ENCODE peak calls at places on chromosomes 2 and 18, in eight cellular contexts. One of them, this sample, is unnamed.

GRCh38 chr2:133362061-133362476 is 206.2 kb downstream of the NCKAP5 start:
- DNase-seq in chondrocyte: no peak
- DNase-seq in ureter: no peak
- DNase-seq in fibroblast of the aortic adventitia: peak
- DNase-seq in effector memory CD4-positive, alpha-beta T cell: no peak
- DNase-seq in psoas muscle: no peak
- DNase-seq in RPMI7951: peak
- DNase-seq in fibroblast of lung: peak
- DNase-seq in this sample: no peak

GRCh38 chr18:22325396-22325795 is 92.3 kb downstream of the CTAGE1 start:
- DNase-seq in chondrocyte: no peak
- DNase-seq in ureter: no peak
- DNase-seq in fibroblast of the aortic adventitia: no peak
- DNase-seq in effector memory CD4-positive, alpha-beta T cell: no peak
- DNase-seq in psoas muscle: no peak
- DNase-seq in RPMI7951: no peak
- DNase-seq in fibroblast of lung: no peak
- DNase-seq in this sample: no peak

GRCh38 chr2:119190321-119190720 is 31.8 kb upstream of the C1QL2 start:
- DNase-seq in chondrocyte: no peak
- DNase-seq in ureter: no peak
- DNase-seq in fibroblast of the aortic adventitia: no peak
- DNase-seq in effector memory CD4-positive, alpha-beta T cell: no peak
- DNase-seq in psoas muscle: no peak
- DNase-seq in RPMI7951: no peak
- DNase-seq in fibroblast of lung: no peak
- DNase-seq in this sample: no peak

GRCh38 chr18:78915446-78916008 is 64.1 kb upstream of the SALL3 start:
- DNase-seq in chondrocyte: peak
- DNase-seq in ureter: no peak
- DNase-seq in fibroblast of the aortic adventitia: no peak
- DNase-seq in effector memory CD4-positive, alpha-beta T cell: no peak
- DNase-seq in psoas muscle: no peak
- DNase-seq in RPMI7951: no peak
- DNase-seq in fibroblast of lung: no peak
- DNase-seq in this sample: no peak

GRCh38 chr2:170843656-170844055 is 27.0 kb downstream of the GAD1 start:
- DNase-seq in chondrocyte: no peak
- DNase-seq in ureter: no peak
- DNase-seq in fibroblast of the aortic adventitia: peak
- DNase-seq in effector memory CD4-positive, alpha-beta T cell: no peak
- DNase-seq in psoas muscle: no peak
- DNase-seq in RPMI7951: peak
- DNase-seq in fibroblast of lung: peak
- DNase-seq in this sample: no peak

GRCh38 chr18:62954341-62954740 is 239.0 kb downstream of the PHLPP1 start:
- DNase-seq in chondrocyte: no peak
- DNase-seq in ureter: no peak
- DNase-seq in fibroblast of the aortic adventitia: peak
- DNase-seq in effector memory CD4-positive, alpha-beta T cell: no peak
- DNase-seq in psoas muscle: no peak
- DNase-seq in RPMI7951: no peak
- DNase-seq in fibroblast of lung: peak
- DNase-seq in this sample: no peak

GRCh38 chr2:127134833-127135830 is 28.2 kb upstream of the BIN1 start:
- DNase-seq in chondrocyte: no peak
- DNase-seq in ureter: no peak
- DNase-seq in fibroblast of the aortic adventitia: no peak
- DNase-seq in effector memory CD4-positive, alpha-beta T cell: no peak
- DNase-seq in psoas muscle: no peak
- DNase-seq in RPMI7951: no peak
- DNase-seq in fibroblast of lung: no peak
- DNase-seq in this sample: no peak

GRCh38 chr18:70446063-70446462 is 157.2 kb downstream of the SOCS6 start:
- DNase-seq in chondrocyte: no peak
- DNase-seq in ureter: no peak
- DNase-seq in fibroblast of the aortic adventitia: no peak
- DNase-seq in effector memory CD4-positive, alpha-beta T cell: no peak
- DNase-seq in psoas muscle: no peak
- DNase-seq in RPMI7951: no peak
- DNase-seq in fibroblast of lung: no peak
- DNase-seq in this sample: no peak

GRCh38 chr2:56743807-56744206 is 560.0 kb downstream of the CCDC85A start:
- DNase-seq in chondrocyte: no peak
- DNase-seq in ureter: no peak
- DNase-seq in fibroblast of the aortic adventitia: no peak
- DNase-seq in effector memory CD4-positive, alpha-beta T cell: no peak
- DNase-seq in psoas muscle: no peak
- DNase-seq in RPMI7951: no peak
- DNase-seq in fibroblast of lung: no peak
- DNase-seq in this sample: no peak

GRCh38 chr2:207066784-207067460 is 98.8 kb downstream of the KLF7 start:
- DNase-seq in chondrocyte: no peak
- DNase-seq in ureter: no peak
- DNase-seq in fibroblast of the aortic adventitia: no peak
- DNase-seq in effector memory CD4-positive, alpha-beta T cell: no peak
- DNase-seq in psoas muscle: no peak
- DNase-seq in RPMI7951: peak
- DNase-seq in fibroblast of lung: peak
- DNase-seq in this sample: no peak

GRCh38 chr18:29007986-29008654 is 831.2 kb upstream of the CDH2 start:
- DNase-seq in chondrocyte: no peak
- DNase-seq in ureter: no peak
- DNase-seq in fibroblast of the aortic adventitia: no peak
- DNase-seq in effector memory CD4-positive, alpha-beta T cell: no peak
- DNase-seq in psoas muscle: no peak
- DNase-seq in RPMI7951: no peak
- DNase-seq in fibroblast of lung: no peak
- DNase-seq in this sample: no peak

GRCh38 chr2:1295740-1296139 is 117.5 kb upstream of the TPO start:
- DNase-seq in chondrocyte: no peak
- DNase-seq in ureter: no peak
- DNase-seq in fibroblast of the aortic adventitia: no peak
- DNase-seq in effector memory CD4-positive, alpha-beta T cell: no peak
- DNase-seq in psoas muscle: no peak
- DNase-seq in RPMI7951: no peak
- DNase-seq in fibroblast of lung: no peak
- DNase-seq in this sample: no peak

GRCh38 chr2:24124003-24124585 is 825 bp downstream of the FAM228B start:
- DNase-seq in chondrocyte: no peak
- DNase-seq in ureter: no peak
- DNase-seq in fibroblast of the aortic adventitia: peak
- DNase-seq in effector memory CD4-positive, alpha-beta T cell: no peak
- DNase-seq in psoas muscle: no peak
- DNase-seq in RPMI7951: no peak
- DNase-seq in fibroblast of lung: peak
- DNase-seq in this sample: no peak

GRCh38 chr18:34990571-34990970 is 50.6 kb upstream of the MAPRE2 start:
- DNase-seq in chondrocyte: no peak
- DNase-seq in ureter: no peak
- DNase-seq in fibroblast of the aortic adventitia: peak
- DNase-seq in effector memory CD4-positive, alpha-beta T cell: no peak
- DNase-seq in psoas muscle: no peak
- DNase-seq in RPMI7951: peak
- DNase-seq in fibroblast of lung: peak
- DNase-seq in this sample: no peak

GRCh38 chr18:8771930-8772329 is 66.6 kb downstream of the MTCL1 start:
- DNase-seq in chondrocyte: no peak
- DNase-seq in ureter: no peak
- DNase-seq in fibroblast of the aortic adventitia: peak
- DNase-seq in effector memory CD4-positive, alpha-beta T cell: no peak
- DNase-seq in psoas muscle: peak
- DNase-seq in RPMI7951: peak
- DNase-seq in fibroblast of lung: peak
- DNase-seq in this sample: no peak

GRCh38 chr2:232624554-232624842 is 8.9 kb upstream of the EFHD1 start:
- DNase-seq in chondrocyte: no peak
- DNase-seq in ureter: no peak
- DNase-seq in fibroblast of the aortic adventitia: no peak
- DNase-seq in effector memory CD4-positive, alpha-beta T cell: no peak
- DNase-seq in psoas muscle: no peak
- DNase-seq in RPMI7951: peak
- DNase-seq in fibroblast of lung: no peak
- DNase-seq in this sample: no peak

GRCh38 chr2:67514515-67514914 is 117.4 kb downstream of the ETAA1 start:
- DNase-seq in chondrocyte: no peak
- DNase-seq in ureter: no peak
- DNase-seq in fibroblast of the aortic adventitia: peak
- DNase-seq in effector memory CD4-positive, alpha-beta T cell: no peak
- DNase-seq in psoas muscle: no peak
- DNase-seq in RPMI7951: peak
- DNase-seq in fibroblast of lung: peak
- DNase-seq in this sample: no peak

GRCh38 chr18:51029694-51030536 is at the start of gene SMAD4:
- DNase-seq in chondrocyte: peak
- DNase-seq in ureter: peak
- DNase-seq in fibroblast of the aortic adventitia: peak
- DNase-seq in effector memory CD4-positive, alpha-beta T cell: peak
- DNase-seq in psoas muscle: peak
- DNase-seq in RPMI7951: peak
- DNase-seq in fibroblast of lung: peak
- DNase-seq in this sample: peak

GRCh38 chr18:48728204-48728833 is 189.5 kb downstream of the CTIF start:
- DNase-seq in chondrocyte: no peak
- DNase-seq in ureter: no peak
- DNase-seq in fibroblast of the aortic adventitia: peak
- DNase-seq in effector memory CD4-positive, alpha-beta T cell: no peak
- DNase-seq in psoas muscle: peak
- DNase-seq in RPMI7951: peak
- DNase-seq in fibroblast of lung: peak
- DNase-seq in this sample: no peak

GRCh38 chr2:24399434-24400206 is 39.3 kb upstream of the ITSN2 start:
- DNase-seq in chondrocyte: no peak
- DNase-seq in ureter: no peak
- DNase-seq in fibroblast of the aortic adventitia: peak
- DNase-seq in effector memory CD4-positive, alpha-beta T cell: no peak
- DNase-seq in psoas muscle: no peak
- DNase-seq in RPMI7951: peak
- DNase-seq in fibroblast of lung: no peak
- DNase-seq in this sample: no peak

GRCh38 chr18:57004366-57005121 is 142.3 kb upstream of the BOD1L2 start:
- DNase-seq in chondrocyte: no peak
- DNase-seq in ureter: no peak
- DNase-seq in fibroblast of the aortic adventitia: peak
- DNase-seq in effector memory CD4-positive, alpha-beta T cell: no peak
- DNase-seq in psoas muscle: no peak
- DNase-seq in RPMI7951: peak
- DNase-seq in fibroblast of lung: peak
- DNase-seq in this sample: no peak

GRCh38 chr2:102951249-102951648 is 189.4 kb downstream of the TMEM182 start:
- DNase-seq in chondrocyte: no peak
- DNase-seq in ureter: no peak
- DNase-seq in fibroblast of the aortic adventitia: no peak
- DNase-seq in effector memory CD4-positive, alpha-beta T cell: no peak
- DNase-seq in psoas muscle: no peak
- DNase-seq in RPMI7951: no peak
- DNase-seq in fibroblast of lung: no peak
- DNase-seq in this sample: no peak

GRCh38 chr2:44740678-44741077 is 200.8 kb upstream of the SIX3 start:
- DNase-seq in chondrocyte: no peak
- DNase-seq in ureter: no peak
- DNase-seq in fibroblast of the aortic adventitia: peak
- DNase-seq in effector memory CD4-positive, alpha-beta T cell: no peak
- DNase-seq in psoas muscle: no peak
- DNase-seq in RPMI7951: peak
- DNase-seq in fibroblast of lung: peak
- DNase-seq in this sample: peak

GRCh38 chr2:225008935-225009334 is 33.3 kb downstream of the DOCK10 start:
- DNase-seq in chondrocyte: no peak
- DNase-seq in ureter: no peak
- DNase-seq in fibroblast of the aortic adventitia: no peak
- DNase-seq in effector memory CD4-positive, alpha-beta T cell: no peak
- DNase-seq in psoas muscle: no peak
- DNase-seq in RPMI7951: peak
- DNase-seq in fibroblast of lung: no peak
- DNase-seq in this sample: peak

GRCh38 chr2:134716716-134717585 is 1.8 kb downstream of the TMEM163 start:
- DNase-seq in chondrocyte: no peak
- DNase-seq in ureter: no peak
- DNase-seq in fibroblast of the aortic adventitia: no peak
- DNase-seq in effector memory CD4-positive, alpha-beta T cell: no peak
- DNase-seq in psoas muscle: no peak
- DNase-seq in RPMI7951: no peak
- DNase-seq in fibroblast of lung: no peak
- DNase-seq in this sample: no peak

GRCh38 chr18:47682876-47683275 is 247.6 kb downstream of the SMAD2 start:
- DNase-seq in chondrocyte: no peak
- DNase-seq in ureter: no peak
- DNase-seq in fibroblast of the aortic adventitia: no peak
- DNase-seq in effector memory CD4-positive, alpha-beta T cell: no peak
- DNase-seq in psoas muscle: no peak
- DNase-seq in RPMI7951: no peak
- DNase-seq in fibroblast of lung: no peak
- DNase-seq in this sample: no peak

GRCh38 chr2:237859533-237860272 is at the start of gene RAMP1:
- DNase-seq in chondrocyte: no peak
- DNase-seq in ureter: no peak
- DNase-seq in fibroblast of the aortic adventitia: no peak
- DNase-seq in effector memory CD4-positive, alpha-beta T cell: no peak
- DNase-seq in psoas muscle: peak
- DNase-seq in RPMI7951: peak
- DNase-seq in fibroblast of lung: peak
- DNase-seq in this sample: no peak

GRCh38 chr2:128276878-128277675 is 41.6 kb downstream of the HS6ST1 start:
- DNase-seq in chondrocyte: peak
- DNase-seq in ureter: no peak
- DNase-seq in fibroblast of the aortic adventitia: no peak
- DNase-seq in effector memory CD4-positive, alpha-beta T cell: no peak
- DNase-seq in psoas muscle: no peak
- DNase-seq in RPMI7951: no peak
- DNase-seq in fibroblast of lung: peak
- DNase-seq in this sample: no peak

GRCh38 chr2:47904903-47905453 is 1.3 kb downstream of the FBXO11 start:
- DNase-seq in chondrocyte: no peak
- DNase-seq in ureter: peak
- DNase-seq in fibroblast of the aortic adventitia: no peak
- DNase-seq in effector memory CD4-positive, alpha-beta T cell: peak
- DNase-seq in psoas muscle: peak
- DNase-seq in RPMI7951: no peak
- DNase-seq in fibroblast of lung: peak
- DNase-seq in this sample: peak

GRCh38 chr18:79945118-79946042 is 6.1 kb downstream of the SLC66A2 start:
- DNase-seq in chondrocyte: peak
- DNase-seq in ureter: no peak
- DNase-seq in fibroblast of the aortic adventitia: no peak
- DNase-seq in effector memory CD4-positive, alpha-beta T cell: no peak
- DNase-seq in psoas muscle: no peak
- DNase-seq in RPMI7951: no peak
- DNase-seq in fibroblast of lung: no peak
- DNase-seq in this sample: peak

GRCh38 chr2:235856820-235857185 is 311.4 kb downstream of the GBX2 start:
- DNase-seq in chondrocyte: no peak
- DNase-seq in ureter: no peak
- DNase-seq in fibroblast of the aortic adventitia: no peak
- DNase-seq in effector memory CD4-positive, alpha-beta T cell: no peak
- DNase-seq in psoas muscle: no peak
- DNase-seq in RPMI7951: no peak
- DNase-seq in fibroblast of lung: no peak
- DNase-seq in this sample: no peak

GRCh38 chr2:53452957-53453748 is 314.5 kb upstream of the CHAC2 start:
- DNase-seq in chondrocyte: no peak
- DNase-seq in ureter: no peak
- DNase-seq in fibroblast of the aortic adventitia: no peak
- DNase-seq in effector memory CD4-positive, alpha-beta T cell: no peak
- DNase-seq in psoas muscle: no peak
- DNase-seq in RPMI7951: no peak
- DNase-seq in fibroblast of lung: peak
- DNase-seq in this sample: no peak

GRCh38 chr2:96638144-96639121 is at the start of gene KANSL3:
- DNase-seq in chondrocyte: peak
- DNase-seq in ureter: peak
- DNase-seq in fibroblast of the aortic adventitia: peak
- DNase-seq in effector memory CD4-positive, alpha-beta T cell: peak
- DNase-seq in psoas muscle: peak
- DNase-seq in RPMI7951: peak
- DNase-seq in fibroblast of lung: peak
- DNase-seq in this sample: peak

GRCh38 chr18:9366126-9366714 is 31.6 kb downstream of the TWSG1 start:
- DNase-seq in chondrocyte: no peak
- DNase-seq in ureter: peak
- DNase-seq in fibroblast of the aortic adventitia: peak
- DNase-seq in effector memory CD4-positive, alpha-beta T cell: no peak
- DNase-seq in psoas muscle: no peak
- DNase-seq in RPMI7951: no peak
- DNase-seq in fibroblast of lung: peak
- DNase-seq in this sample: peak